ENCODE peak calls at places on chromosomes 5 and 9, in six cellular contexts. One of them, this sample, is unnamed.

GRCh38 chr9:95570646-95571045 is 53.9 kb upstream of the PTCH1 start:
- DNase-seq in SJCRH30: peak; percentile 29
- DNase-seq in tibial nerve: no peak
- DNase-seq in body of pancreas: no peak
- DNase-seq in A673: peak; percentile 49
- DNase-seq in adrenal gland: no peak
- DNase-seq in this sample: no peak

GRCh38 chr5:125630260-125630659 is 792.9 kb upstream of the GRAMD2B start:
- DNase-seq in SJCRH30: no peak
- DNase-seq in adrenal gland: no peak
- DNase-seq in body of pancreas: no peak
- DNase-seq in A673: no peak
- DNase-seq in tibial nerve: no peak
- DNase-seq in this sample: no peak

GRCh38 chr5:178590924-178591423 is 781 bp upstream of the COL23A1 start:
- DNase-seq in adrenal gland: no peak
- DNase-seq in SJCRH30: no peak
- DNase-seq in A673: no peak
- DNase-seq in body of pancreas: no peak
- DNase-seq in tibial nerve: no peak
- DNase-seq in this sample: no peak

GRCh38 chr5:53923969-53924876 is 363.8 kb downstream of the NDUFS4 start:
- DNase-seq in body of pancreas: no peak
- DNase-seq in adrenal gland: no peak
- DNase-seq in A673: no peak
- DNase-seq in tibial nerve: no peak
- DNase-seq in SJCRH30: peak; percentile 37
- DNase-seq in this sample: no peak

GRCh38 chr5:107519900-107520354 is 150.8 kb downstream of the EFNA5 start:
- DNase-seq in body of pancreas: no peak
- DNase-seq in adrenal gland: no peak
- DNase-seq in SJCRH30: no peak
- DNase-seq in tibial nerve: no peak
- DNase-seq in A673: no peak
- DNase-seq in this sample: no peak

GRCh38 chr9:127224883-127225739 is 39.5 kb upstream of the GARNL3 start:
- DNase-seq in SJCRH30: peak; percentile 92
- DNase-seq in A673: peak; percentile 95
- DNase-seq in body of pancreas: peak; percentile 97
- DNase-seq in adrenal gland: peak; percentile 98
- DNase-seq in tibial nerve: peak; percentile 99
- DNase-seq in this sample: peak; percentile 94

GRCh38 chr5:113448224-113448623 is 13.4 kb upstream of the TSSK1B start:
- DNase-seq in SJCRH30: no peak
- DNase-seq in adrenal gland: no peak
- DNase-seq in body of pancreas: no peak
- DNase-seq in A673: no peak
- DNase-seq in tibial nerve: no peak
- DNase-seq in this sample: no peak

GRCh38 chr5:58276431-58276830 is 183.5 kb downstream of the PLK2 start:
- DNase-seq in SJCRH30: no peak
- DNase-seq in adrenal gland: no peak
- DNase-seq in tibial nerve: no peak
- DNase-seq in A673: no peak
- DNase-seq in body of pancreas: no peak
- DNase-seq in this sample: no peak

GRCh38 chr9:93673844-93674334 is 97.5 kb downstream of the PHF2 start:
- DNase-seq in tibial nerve: no peak
- DNase-seq in SJCRH30: no peak
- DNase-seq in A673: no peak
- DNase-seq in body of pancreas: no peak
- DNase-seq in adrenal gland: peak; percentile 3
- DNase-seq in this sample: no peak

GRCh38 chr5:72307968-72308852 is 11.8 kb downstream of the MRPS27 start:
- DNase-seq in SJCRH30: peak; percentile 98
- DNase-seq in adrenal gland: peak; percentile 99
- DNase-seq in A673: peak; percentile 99
- DNase-seq in body of pancreas: peak; percentile 98
- DNase-seq in tibial nerve: peak; percentile 94
- DNase-seq in this sample: peak; percentile 97

GRCh38 chr5:1885777-1886633 is 3.3 kb upstream of the IRX4 start:
- DNase-seq in A673: no peak
- DNase-seq in tibial nerve: no peak
- DNase-seq in SJCRH30: no peak
- DNase-seq in adrenal gland: no peak
- DNase-seq in body of pancreas: no peak
- DNase-seq in this sample: no peak
- H3K4me3 ChIP-seq in A673: no peak overlapping the region
- H3K4me3 ChIP-seq in tibial nerve: no peak overlapping the region
- H3K4me3 ChIP-seq in SJCRH30: no peak overlapping the region
- H3K4me3 ChIP-seq in adrenal gland: no peak overlapping the region
- H3K4me3 ChIP-seq in body of pancreas: no peak overlapping the region
- H3K4me3 ChIP-seq in this sample: no peak overlapping the region

GRCh38 chr9:13568446-13568845 is 289.0 kb upstream of the MPDZ start:
- DNase-seq in A673: no peak
- DNase-seq in tibial nerve: no peak
- DNase-seq in body of pancreas: no peak
- DNase-seq in SJCRH30: peak; percentile 47
- DNase-seq in adrenal gland: no peak
- DNase-seq in this sample: no peak

GRCh38 chr9:13569706-13570423 is 290.4 kb upstream of the MPDZ start:
- DNase-seq in body of pancreas: no peak
- DNase-seq in tibial nerve: no peak
- DNase-seq in SJCRH30: no peak
- DNase-seq in A673: no peak
- DNase-seq in adrenal gland: no peak
- DNase-seq in this sample: no peak

GRCh38 chr9:13570521-13570974 is 291.1 kb upstream of the MPDZ start:
- DNase-seq in A673: no peak
- DNase-seq in tibial nerve: no peak
- DNase-seq in adrenal gland: no peak
- DNase-seq in body of pancreas: no peak
- DNase-seq in SJCRH30: no peak
- DNase-seq in this sample: no peak

GRCh38 chr9:13567833-13568232 is 288.3 kb upstream of the MPDZ start:
- DNase-seq in adrenal gland: no peak
- DNase-seq in tibial nerve: no peak
- DNase-seq in body of pancreas: no peak
- DNase-seq in A673: no peak
- DNase-seq in SJCRH30: no peak
- DNase-seq in this sample: no peak

GRCh38 chr9:13568851-13569618 is 289.5 kb upstream of the MPDZ start:
- DNase-seq in A673: no peak
- DNase-seq in adrenal gland: no peak
- DNase-seq in SJCRH30: peak; percentile 53
- DNase-seq in body of pancreas: no peak
- DNase-seq in tibial nerve: no peak
- DNase-seq in this sample: no peak
- H3K27ac ChIP-seq in A673: no peak overlapping the region
- H3K27ac ChIP-seq in adrenal gland: no peak overlapping the region
- H3K27ac ChIP-seq in SJCRH30: peak overlapping the region; percentile 63
- H3K27ac ChIP-seq in body of pancreas: no peak overlapping the region
- H3K27ac ChIP-seq in tibial nerve: peak overlapping the region; percentile 85
- H3K27ac ChIP-seq in this sample: peak overlapping the region; percentile 73

GRCh38 chr5:159186319-159186718 is 23.0 kb downstream of the RNF145 start:
- DNase-seq in body of pancreas: no peak
- DNase-seq in SJCRH30: no peak
- DNase-seq in A673: no peak
- DNase-seq in tibial nerve: no peak
- DNase-seq in adrenal gland: no peak
- DNase-seq in this sample: no peak

GRCh38 chr5:159187674-159188164 is 21.6 kb downstream of the RNF145 start:
- DNase-seq in adrenal gland: no peak
- DNase-seq in body of pancreas: no peak
- DNase-seq in SJCRH30: no peak
- DNase-seq in A673: no peak
- DNase-seq in tibial nerve: no peak
- DNase-seq in this sample: no peak

GRCh38 chr5:159185773-159186172 is 23.6 kb downstream of the RNF145 start:
- DNase-seq in A673: no peak
- DNase-seq in tibial nerve: no peak
- DNase-seq in body of pancreas: no peak
- DNase-seq in adrenal gland: no peak
- DNase-seq in SJCRH30: no peak
- DNase-seq in this sample: no peak

GRCh38 chr5:159190170-159190569 is 19.2 kb downstream of the RNF145 start:
- DNase-seq in SJCRH30: no peak
- DNase-seq in A673: no peak
- DNase-seq in tibial nerve: no peak
- DNase-seq in body of pancreas: no peak
- DNase-seq in adrenal gland: no peak
- DNase-seq in this sample: no peak

DNA sequence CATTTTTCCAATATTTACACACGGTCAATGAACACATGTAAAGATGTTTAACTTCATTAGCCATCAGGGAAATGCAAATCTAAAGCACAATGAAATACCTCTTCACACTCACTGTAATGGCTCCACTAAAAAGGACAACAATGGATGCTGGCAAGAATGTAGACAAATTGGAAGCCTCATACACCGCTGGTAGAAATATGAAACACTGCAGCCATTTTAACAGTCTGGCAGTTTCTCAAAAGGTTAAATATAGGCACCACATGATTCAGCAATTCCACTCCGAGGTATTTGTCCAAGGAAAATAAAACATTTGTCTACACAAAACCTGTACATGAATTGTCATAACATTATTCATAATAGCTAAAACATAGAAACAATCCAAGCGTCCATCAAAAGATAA is 20.0 kb downstream of the RNF145 start:
- DNase-seq in body of pancreas: no peak
- DNase-seq in tibial nerve: no peak
- DNase-seq in adrenal gland: no peak
- DNase-seq in SJCRH30: no peak
- DNase-seq in A673: no peak
- DNase-seq in this sample: no peak
- H3K4me3 ChIP-seq in body of pancreas: no peak overlapping the region
- H3K4me3 ChIP-seq in tibial nerve: no peak overlapping the region
- H3K4me3 ChIP-seq in adrenal gland: no peak overlapping the region
- H3K4me3 ChIP-seq in SJCRH30: no peak overlapping the region
- H3K4me3 ChIP-seq in A673: no peak overlapping the region
- H3K4me3 ChIP-seq in this sample: no peak overlapping the region

GRCh38 chr5:179802207-179802883 is 4.3 kb downstream of the MGAT4B start:
- DNase-seq in A673: no peak
- DNase-seq in body of pancreas: no peak
- DNase-seq in tibial nerve: no peak
- DNase-seq in adrenal gland: peak; percentile 88
- DNase-seq in SJCRH30: no peak
- DNase-seq in this sample: no peak

GRCh38 chr5:179805070-179805528 is 1.6 kb downstream of the MGAT4B start:
- DNase-seq in A673: no peak
- DNase-seq in SJCRH30: no peak
- DNase-seq in adrenal gland: peak; percentile 70
- DNase-seq in body of pancreas: no peak
- DNase-seq in tibial nerve: no peak
- DNase-seq in this sample: no peak

GRCh38 chr5:179802950-179803562 is 3.6 kb downstream of the MGAT4B start:
- DNase-seq in tibial nerve: no peak
- DNase-seq in SJCRH30: peak; percentile 38
- DNase-seq in adrenal gland: no peak
- DNase-seq in A673: no peak
- DNase-seq in body of pancreas: no peak
- DNase-seq in this sample: no peak

GRCh38 chr5:179804599-179804947 is 2.1 kb downstream of the MGAT4B start:
- DNase-seq in body of pancreas: no peak
- DNase-seq in SJCRH30: no peak
- DNase-seq in adrenal gland: no peak
- DNase-seq in tibial nerve: no peak
- DNase-seq in A673: no peak
- DNase-seq in this sample: no peak

DNA sequence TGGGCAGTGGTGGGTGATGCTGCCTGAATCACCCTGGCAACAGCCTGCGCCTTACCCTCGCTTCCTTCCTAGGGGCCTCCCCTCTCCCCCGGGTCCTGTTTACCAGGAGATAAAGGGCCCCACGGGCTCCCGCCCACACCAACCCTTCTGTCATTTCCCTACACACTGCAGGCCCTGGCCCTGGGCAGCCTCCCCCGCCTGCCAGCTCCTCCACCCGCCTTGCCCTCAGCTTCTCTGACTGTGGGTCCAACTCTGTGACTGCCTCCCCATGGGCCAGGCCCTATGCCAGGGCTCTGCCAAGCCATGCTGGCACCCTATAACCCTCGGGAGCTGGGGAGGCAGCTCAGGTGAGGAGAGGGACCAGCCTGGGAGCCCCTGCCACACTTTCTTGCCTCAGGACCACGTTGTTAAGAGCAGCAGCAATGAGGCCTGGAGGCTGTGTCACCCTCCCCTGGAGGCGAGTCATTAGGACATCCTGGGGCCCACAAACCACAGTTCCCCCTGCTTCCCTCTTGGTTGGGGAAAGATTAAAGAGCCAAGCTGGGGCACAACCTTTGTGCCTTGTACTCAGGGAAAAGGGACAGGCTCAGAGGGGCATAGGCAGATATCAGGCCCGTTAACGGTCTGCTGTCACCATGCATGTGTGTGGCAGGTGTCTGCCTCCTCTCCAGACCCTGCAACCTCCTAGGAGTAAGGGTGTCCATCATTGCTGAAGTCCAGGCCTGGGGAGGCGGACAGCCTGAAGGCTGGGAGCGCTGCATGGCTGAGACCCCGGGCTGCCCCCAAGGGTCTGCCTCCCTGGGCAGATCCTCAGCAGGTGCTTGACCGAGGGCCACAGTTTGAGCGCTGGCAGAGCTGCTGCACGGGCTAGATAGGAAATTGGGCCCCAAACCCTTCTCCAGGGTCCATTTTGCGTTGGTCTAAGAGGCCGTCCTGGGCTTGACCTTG is 2.7 kb downstream of the MGAT4B start:
- DNase-seq in adrenal gland: peak; percentile 24
- DNase-seq in tibial nerve: no peak
- DNase-seq in body of pancreas: no peak
- DNase-seq in SJCRH30: no peak
- DNase-seq in A673: no peak
- DNase-seq in this sample: no peak
- H3K27ac ChIP-seq in adrenal gland: no peak overlapping the region
- H3K27ac ChIP-seq in tibial nerve: peak overlapping the region; percentile 99
- H3K27ac ChIP-seq in body of pancreas: no peak overlapping the region
- H3K27ac ChIP-seq in SJCRH30: no peak overlapping the region
- H3K27ac ChIP-seq in A673: no peak overlapping the region
- H3K27ac ChIP-seq in this sample: no peak overlapping the region

GRCh38 chr9:72361227-72361626 is 3.8 kb downstream of the ZFAND5 start:
- DNase-seq in body of pancreas: no peak
- DNase-seq in SJCRH30: no peak
- DNase-seq in adrenal gland: no peak
- DNase-seq in A673: no peak
- DNase-seq in tibial nerve: no peak
- DNase-seq in this sample: no peak
- H3K4me3 ChIP-seq in body of pancreas: no peak overlapping the region
- H3K4me3 ChIP-seq in SJCRH30: no peak overlapping the region
- H3K4me3 ChIP-seq in adrenal gland: no peak overlapping the region
- H3K4me3 ChIP-seq in A673: peak overlapping the region; percentile 95
- H3K4me3 ChIP-seq in tibial nerve: peak overlapping the region; percentile 97
- H3K4me3 ChIP-seq in this sample: no peak overlapping the region